ENCODE peak calls at places on chromosomes 5 and 9, in eight cellular contexts. One of them, this sample, is unnamed.

GRCh38 chr5:56148453-56148971 is 84.6 kb downstream of the ANKRD55 start:
- DNase-seq in CD8-positive, alpha-beta memory T cell: no peak
- DNase-seq in smooth muscle cell of the brain vasculature: no peak
- DNase-seq in lung: no peak
- DNase-seq in astrocyte of the spinal cord: peak
- DNase-seq in activated T-helper 9 cell treated with anti-CD3 and anti-CD28 coated beads, Interleukin-2, amount 50 U/mL, for 16 hours: no peak
- DNase-seq in PC-3: no peak
- DNase-seq in NCI-H1092: peak
- DNase-seq in this sample: no peak

GRCh38 chr9:79140751-79141150 is 431.0 kb upstream of the TLE4 start:
- DNase-seq in CD8-positive, alpha-beta memory T cell: no peak
- DNase-seq in smooth muscle cell of the brain vasculature: no peak
- DNase-seq in lung: no peak
- DNase-seq in astrocyte of the spinal cord: no peak
- DNase-seq in activated T-helper 9 cell treated with anti-CD3 and anti-CD28 coated beads, Interleukin-2, amount 50 U/mL, for 16 hours: no peak
- DNase-seq in PC-3: peak
- DNase-seq in NCI-H1092: no peak
- DNase-seq in this sample: no peak

GRCh38 chr9:114351932-114352331 is 22.3 kb downstream of the ORM2 start:
- DNase-seq in CD8-positive, alpha-beta memory T cell: no peak
- DNase-seq in smooth muscle cell of the brain vasculature: no peak
- DNase-seq in lung: no peak
- DNase-seq in astrocyte of the spinal cord: no peak
- DNase-seq in activated T-helper 9 cell treated with anti-CD3 and anti-CD28 coated beads, Interleukin-2, amount 50 U/mL, for 16 hours: no peak
- DNase-seq in PC-3: no peak
- DNase-seq in NCI-H1092: no peak
- DNase-seq in this sample: no peak

GRCh38 chr9:129852575-129852974 is 17.3 kb downstream of the USP20 start:
- DNase-seq in CD8-positive, alpha-beta memory T cell: no peak
- DNase-seq in smooth muscle cell of the brain vasculature: no peak
- DNase-seq in lung: no peak
- DNase-seq in astrocyte of the spinal cord: no peak
- DNase-seq in activated T-helper 9 cell treated with anti-CD3 and anti-CD28 coated beads, Interleukin-2, amount 50 U/mL, for 16 hours: no peak
- DNase-seq in PC-3: no peak
- DNase-seq in NCI-H1092: no peak
- DNase-seq in this sample: no peak

GRCh38 chr9:94443039-94443722 is 111.7 kb upstream of the PCAT7 start:
- DNase-seq in CD8-positive, alpha-beta memory T cell: no peak
- DNase-seq in smooth muscle cell of the brain vasculature: no peak
- DNase-seq in lung: no peak
- DNase-seq in astrocyte of the spinal cord: no peak
- DNase-seq in activated T-helper 9 cell treated with anti-CD3 and anti-CD28 coated beads, Interleukin-2, amount 50 U/mL, for 16 hours: no peak
- DNase-seq in PC-3: no peak
- DNase-seq in NCI-H1092: peak
- DNase-seq in this sample: no peak

GRCh38 chr5:172417983-172418630 is 36.2 kb downstream of the SH3PXD2B start:
- DNase-seq in CD8-positive, alpha-beta memory T cell: no peak
- DNase-seq in smooth muscle cell of the brain vasculature: peak
- DNase-seq in lung: peak
- DNase-seq in astrocyte of the spinal cord: peak
- DNase-seq in activated T-helper 9 cell treated with anti-CD3 and anti-CD28 coated beads, Interleukin-2, amount 50 U/mL, for 16 hours: no peak
- DNase-seq in PC-3: peak
- DNase-seq in NCI-H1092: no peak
- DNase-seq in this sample: peak

GRCh38 chr5:83401775-83402174 is 69.8 kb upstream of the VCAN start:
- DNase-seq in CD8-positive, alpha-beta memory T cell: no peak
- DNase-seq in smooth muscle cell of the brain vasculature: no peak
- DNase-seq in lung: no peak
- DNase-seq in astrocyte of the spinal cord: no peak
- DNase-seq in activated T-helper 9 cell treated with anti-CD3 and anti-CD28 coated beads, Interleukin-2, amount 50 U/mL, for 16 hours: no peak
- DNase-seq in PC-3: no peak
- DNase-seq in NCI-H1092: no peak
- DNase-seq in this sample: no peak

GRCh38 chr5:45038366-45038987 is 229.7 kb downstream of the MRPS30 start:
- DNase-seq in CD8-positive, alpha-beta memory T cell: no peak
- DNase-seq in smooth muscle cell of the brain vasculature: no peak
- DNase-seq in lung: no peak
- DNase-seq in astrocyte of the spinal cord: peak
- DNase-seq in activated T-helper 9 cell treated with anti-CD3 and anti-CD28 coated beads, Interleukin-2, amount 50 U/mL, for 16 hours: no peak
- DNase-seq in PC-3: peak
- DNase-seq in NCI-H1092: peak
- DNase-seq in this sample: no peak

GRCh38 chr9:20732118-20732517 is 48.1 kb downstream of the FOCAD start:
- DNase-seq in CD8-positive, alpha-beta memory T cell: no peak
- DNase-seq in smooth muscle cell of the brain vasculature: no peak
- DNase-seq in lung: no peak
- DNase-seq in astrocyte of the spinal cord: peak
- DNase-seq in activated T-helper 9 cell treated with anti-CD3 and anti-CD28 coated beads, Interleukin-2, amount 50 U/mL, for 16 hours: no peak
- DNase-seq in PC-3: peak
- DNase-seq in NCI-H1092: no peak
- DNase-seq in this sample: no peak

This sample was measured in DMS 273 treated with DMSO at 0.1 percent for 48 hours.